ENCODE peak calls at places on chromosomes 6 and 20, in seven cellular contexts. C is HCEC 1CT; J is stimulated activated CD8-positive, alpha-beta memory T cell treated with anti-CD3 and anti-CD28 coated beads, Interleukin-15, amount 100 ng/mL, for 1 hour; L is Ammon's horn; T is substantia nigra; H is CD8-positive, alpha-beta T cell; P is NCI-H2081. A is an unnamed sample.

GRCh38 chr6:87661016-87661415 is 41.0 kb downstream of the AKIRIN2 start:
- DNase-seq in H (no peak), L (no peak), J (no peak), P (no peak), T (no peak), C (peak), A (no peak)

GRCh38 chr20:20318318-20319161 is 49.4 kb upstream of the INSM1 start:
- DNase-seq in C (no peak), L (no peak), P (no peak), J (no peak), T (no peak), H (peak), A (no peak)

GRCh38 chr6:22108199-22108598 is 188.6 kb downstream of the PRL start:
- DNase-seq in C (no peak), J (no peak), H (no peak), L (no peak), P (no peak), T (no peak), A (no peak)

GRCh38 chr20:20492521-20493334 is 124.8 kb downstream of the INSM1 start:
- DNase-seq in L (peak), T (peak), C (no peak), H (no peak), P (peak), J (no peak), A (no peak)

GRCh38 chr20:24684421-24684871 is 215.0 kb downstream of the SYNDIG1 start:
- DNase-seq in L (peak), C (no peak), P (no peak), T (no peak), J (no peak), H (no peak), A (no peak)

GRCh38 chr20:50646483-50646996 is 44.8 kb downstream of the RIPOR3 start:
- DNase-seq in L (no peak), P (no peak), T (no peak), C (peak), H (no peak), J (no peak), A (no peak)

GRCh38 chr20:16709017-16709416 is 20.8 kb upstream of the SNRPB2 start:
- DNase-seq in H (no peak), J (no peak), P (no peak), L (no peak), C (no peak), T (no peak), A (no peak)

GRCh38 chr6:134434019-134434949 is 116.4 kb upstream of the SGK1 start:
- DNase-seq in T (no peak), J (no peak), P (no peak), L (no peak), H (no peak), C (no peak), A (no peak)

GRCh38 chr6:7721654-7722053 is 4.2 kb upstream of the BMP6 start:
- DNase-seq in H (no peak), C (peak), P (peak), T (no peak), J (no peak), L (peak), A (peak)

GRCh38 chr6:27867941-27868705 is 44.1 kb downstream of the OR2B2 start:
- DNase-seq in H (no peak), P (no peak), J (no peak), L (no peak), C (peak), T (no peak), A (no peak)

GRCh38 chr6:157562997-157563396 is 182.0 kb downstream of the ZDHHC14 start:
- DNase-seq in J (no peak), H (no peak), L (no peak), T (peak), P (no peak), C (no peak), A (no peak)

GRCh38 chr6:7528565-7528964 is 12.9 kb upstream of the DSP start:
- DNase-seq in C (no peak), T (no peak), H (no peak), L (no peak), J (no peak), P (no peak), A (no peak)

A was measured in LoVo.